ENCODE peak calls at places on chromosomes 2 and 18, in eight cellular contexts. Q is nephron progenitor cell; V is suprapubic skin; L is kidney glomerular epithelial cell; R is CD8-positive, alpha-beta T cell; T is body of pancreas; U is head of caudate nucleus; M is left ventricle myocardium superior. C is an unnamed sample.

GRCh38 chr2:175679231-175679630 is 322.8 kb downstream of the LNPK start:
- DNase-seq in Q (no peak), V (no peak), L (no peak), R (no peak), T (no peak), U (peak; percentile 22), M (no peak), C (no peak)

GRCh38 chr2:20438334-20439192 is 8.3 kb upstream of the RHOB start:
- DNase-seq in Q (no peak), V (peak; percentile 81), L (peak; percentile 84), R (no peak), T (peak; percentile 72), U (peak; percentile 34), M (no peak), C (peak; percentile 2)

GRCh38 chr2:85811850-85812735 is 58.3 kb downstream of the ATOH8 start:
- DNase-seq in Q (no peak), V (peak; percentile 64), L (no peak), R (no peak), T (no peak), U (no peak), M (no peak), C (no peak)

GRCh38 chr2:196967126-196967525 is 40.6 kb upstream of the PGAP1 start:
- DNase-seq in Q (no peak), V (no peak), L (peak; percentile 61), R (no peak), T (no peak), U (peak; percentile 23), M (no peak), C (no peak)

GRCh38 chr2:241862093-241862492 is 3.4 kb upstream of the PDCD1 start:
- DNase-seq in Q (peak; percentile 1), V (no peak), L (no peak), R (no peak), T (no peak), U (no peak), M (peak; percentile 20), C (no peak)

GRCh38 chr18:56096861-56097260 is 508.9 kb upstream of the TCF4 start:
- DNase-seq in Q (no peak), V (no peak), L (no peak), R (no peak), T (no peak), U (no peak), M (no peak), C (no peak)

GRCh38 chr2:25062461-25062860 is 20.6 kb downstream of the EFR3B start:
- DNase-seq in Q (no peak), V (no peak), L (no peak), R (no peak), T (no peak), U (peak; percentile 97), M (no peak), C (no peak)

GRCh38 chr2:23238011-23238657 is 146.8 kb upstream of the KLHL29 start:
- DNase-seq in Q (no peak), V (no peak), L (no peak), R (no peak), T (no peak), U (no peak), M (no peak), C (no peak)

GRCh38 chr2:69298862-69299261 is 88.2 kb downstream of the GFPT1 start:
- DNase-seq in Q (no peak), V (no peak), L (no peak), R (no peak), T (no peak), U (no peak), M (no peak), C (no peak)

GRCh38 chr2:2324565-2325101 is 6.4 kb downstream of the MYT1L start:
- DNase-seq in Q (peak; percentile 18), V (no peak), L (no peak), R (no peak), T (no peak), U (peak; percentile 83), M (no peak), C (no peak)

GRCh38 chr18:23243178-23243577 is 107.9 kb downstream of the CABLES1 start:
- DNase-seq in Q (no peak), V (no peak), L (no peak), R (no peak), T (no peak), U (no peak), M (no peak), C (no peak)

GRCh38 chr2:29114514-29114840 is 738 bp upstream of the CLIP4 start:
- DNase-seq in Q (no peak), V (no peak), L (no peak), R (no peak), T (no peak), U (peak; percentile 63), M (no peak), C (no peak)

GRCh38 chr2:217806480-217806760 is 196.4 kb downstream of the TNS1 start:
- DNase-seq in Q (no peak), V (no peak), L (no peak), R (no peak), T (no peak), U (no peak), M (no peak), C (no peak)

GRCh38 chr2:40434638-40435296 is 17.1 kb downstream of the SLC8A1 start:
- DNase-seq in Q (no peak), V (no peak), L (peak; percentile 99), R (no peak), T (no peak), U (no peak), M (no peak), C (no peak)

GRCh38 chr18:39841133-39842041 is 2113.6 kb upstream of the PIK3C3 start:
- DNase-seq in Q (peak; percentile 74), V (no peak), L (peak; percentile 47), R (no peak), T (peak; percentile 35), U (peak; percentile 88), M (peak; percentile 50), C (peak; percentile 89)

GRCh38 chr2:29052811-29053210 is 21.5 kb downstream of the PCARE start:
- DNase-seq in Q (peak; percentile 65), V (no peak), L (no peak), R (no peak), T (no peak), U (no peak), M (no peak), C (no peak)

GRCh38 chr18:1968801-1969498 is 602.4 kb downstream of the METTL4 start:
- DNase-seq in Q (no peak), V (no peak), L (no peak), R (no peak), T (no peak), U (no peak), M (no peak), C (no peak)

GRCh38 chr2:54081574-54081973 is 33.8 kb upstream of the ACYP2 start:
- DNase-seq in Q (no peak), V (no peak), L (peak; percentile 70), R (no peak), T (no peak), U (no peak), M (no peak), C (peak; percentile 30)

GRCh38 chr2:98710709-98711108 is 20.2 kb downstream of the MGAT4A start:
- DNase-seq in Q (no peak), V (no peak), L (no peak), R (no peak), T (no peak), U (no peak), M (no peak), C (no peak)

GRCh38 chr2:199627417-199627816 is 169.7 kb upstream of the SATB2 start:
- DNase-seq in Q (no peak), V (no peak), L (no peak), R (no peak), T (no peak), U (no peak), M (no peak), C (no peak)

GRCh38 chr2:204049635-204050034 is 113.1 kb downstream of the ICOS start:
- DNase-seq in Q (no peak), V (no peak), L (no peak), R (no peak), T (no peak), U (no peak), M (no peak), C (no peak)

GRCh38 chr2:88735853-88736252 is 44.4 kb downstream of the RPIA start:
- DNase-seq in Q (no peak), V (no peak), L (no peak), R (no peak), T (no peak), U (peak; percentile 85), M (no peak), C (no peak)

GRCh38 chr2:210028178-210028577 is 25.7 kb downstream of the RPE start:
- DNase-seq in Q (no peak), V (no peak), L (no peak), R (no peak), T (no peak), U (no peak), M (no peak), C (no peak)